ENCODE peak calls at places on chromosomes 1 and 21, in four cellular contexts. S, D, J and M are unnamed samples.

GRCh38 chr1:107821340-107821739 is 143.6 kb downstream of the VAV3 start:
- DNase-seq in D (no peak), J (no peak), S (no peak), M (no peak)

GRCh38 chr21:32994305-32994704 is 31.4 kb upstream of the OLIG2 start:
- DNase-seq in J (no peak), D (no peak), S (no peak), M (no peak)

GRCh38 chr1:182113879-182114626 is 52.5 kb upstream of the ZNF648 start:
- DNase-seq in S (no peak), D (no peak), J (no peak), M (no peak)

GRCh38 chr1:8554956-8555534 is 237.1 kb downstream of the SLC45A1 start:
- DNase-seq in D (no peak), J (no peak), S (no peak), M (no peak)

GRCh38 chr1:3471356-3472087 is 17.1 kb downstream of the ARHGEF16 start:
- DNase-seq in D (peak), S (no peak), J (no peak), M (no peak)

GRCh38 chr1:247368501-247368900 is 36.8 kb upstream of the ZNF496 start:
- DNase-seq in J (no peak), S (no peak), D (no peak), M (no peak)

GRCh38 chr21:38679531-38679930 is 126.2 kb upstream of the ETS2 start:
- DNase-seq in D (no peak), S (no peak), J (no peak), M (no peak)

GRCh38 chr1:203176273-203176672 is 647 bp upstream of the MYBPH start:
- DNase-seq in D (no peak), S (no peak), J (no peak), M (no peak)

GRCh38 chr1:235073968-235074334 is 54.7 kb downstream of the TOMM20 start:
- DNase-seq in D (no peak), S (no peak), J (no peak), M (no peak)

GRCh38 chr1:180849031-180849775 is 63.5 kb upstream of the KIAA1614 start:
- DNase-seq in D (no peak), S (no peak), J (no peak), M (no peak)

GRCh38 chr1:245154429-245155185 is at the start of gene KIF26B:
- DNase-seq in J (no peak), S (no peak), D (peak), M (no peak)

GRCh38 chr21:44986471-44987291 is 46.9 kb downstream of the SLX9 start:
- DNase-seq in D (no peak), S (no peak), J (peak), M (no peak)

GRCh38 chr1:171166361-171166760 is 18.7 kb upstream of the FMO2 start:
- DNase-seq in S (no peak), D (no peak), J (no peak), M (no peak)

GRCh38 chr21:23475518-23476189 is 2131.6 kb downstream of the MRPL39 start:
- DNase-seq in S (no peak), D (no peak), J (no peak), M (no peak)

GRCh38 chr1:234638832-234639799 is 29.1 kb upstream of the IRF2BP2 start:
- DNase-seq in S (no peak), J (no peak), D (no peak), M (no peak)

GRCh38 chr1:229379901-229380300 is 37.1 kb upstream of the CCSAP start:
- DNase-seq in J (no peak), D (no peak), S (no peak), M (no peak)

GRCh38 chr1:3319874-3320245 is 134.6 kb upstream of the ARHGEF16 start:
- DNase-seq in J (no peak), D (peak), S (peak), M (no peak)

GRCh38 chr1:147050654-147051053 is 112.5 kb downstream of the NBPF12 start:
- DNase-seq in J (no peak), D (no peak), S (no peak), M (no peak)

GRCh38 chr21:42189860-42190491 is 29.0 kb upstream of the ABCG1 start:
- DNase-seq in J (no peak), S (no peak), D (no peak), M (no peak)

GRCh38 chr1:206551296-206551984 is 44.1 kb downstream of the RASSF5 start:
- DNase-seq in D (no peak), S (no peak), J (no peak), M (no peak)
- H3K27ac ChIP-seq in D (no peak), S (peak), J (no peak), M (peak)

DNA sequence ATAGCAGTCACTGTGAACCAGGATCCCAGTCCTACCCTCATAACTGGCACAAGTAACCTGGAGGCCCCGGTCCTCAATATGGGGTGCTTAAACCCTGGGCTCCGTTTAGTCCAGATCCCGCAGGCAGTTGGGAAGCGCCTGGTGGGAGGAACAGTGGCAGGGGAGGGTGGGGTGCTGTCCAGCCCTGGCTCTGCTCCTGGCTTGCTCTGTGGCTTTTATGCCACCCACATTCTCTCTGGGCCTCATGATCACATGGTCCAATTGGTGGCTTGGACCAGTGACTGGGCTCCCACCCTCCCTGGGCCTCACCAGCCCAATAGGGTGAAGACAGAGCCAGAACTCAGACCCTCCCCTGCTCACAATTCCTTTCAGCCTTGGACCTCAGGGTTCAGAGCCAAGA is 2.9 kb downstream of the CD164L2 start:
- DNase-seq in D (no peak), J (no peak), S (no peak), M (no peak)
- H3K27ac ChIP-seq in D (no peak), J (no peak), S (no peak), M (no peak)

DNA sequence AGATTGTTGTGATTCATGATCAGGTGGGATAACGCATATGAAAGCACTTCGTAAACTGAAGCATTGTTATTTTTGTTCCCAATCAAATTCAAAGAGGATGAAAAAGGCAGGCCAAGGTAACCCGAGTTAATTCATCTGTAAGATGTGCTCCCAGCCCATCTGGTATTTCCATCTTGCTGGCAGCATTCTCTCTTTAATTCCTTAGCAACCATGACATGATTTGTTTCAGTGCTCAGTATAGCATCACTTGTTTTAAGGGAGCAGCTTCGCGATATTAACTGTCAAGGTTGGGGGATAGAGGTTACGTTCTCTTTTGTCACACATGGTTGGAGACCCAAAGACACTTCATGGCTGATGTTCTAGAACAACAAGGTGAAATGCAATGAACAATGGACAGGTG is 6.4 kb downstream of the TSPAN2 start:
- DNase-seq in J (no peak), D (no peak), S (no peak), M (no peak)
- H3K27ac ChIP-seq in J (peak), D (no peak), S (no peak), M (no peak)

GRCh38 chr21:34576043-34576466 is 38.9 kb downstream of the RCAN1 start:
- DNase-seq in S (no peak), D (no peak), J (no peak), M (no peak)
- H3K27ac ChIP-seq in S (no peak), D (no peak), J (no peak), M (no peak)

GRCh38 chr1:223872308-223872878 is 26.6 kb upstream of the TP53BP2 start:
- DNase-seq in J (no peak), D (no peak), S (no peak), M (no peak)
- H3K27ac ChIP-seq in J (no peak), D (no peak), S (no peak), M (no peak)

GRCh38 chr1:201172336-201172735 is 18.1 kb upstream of the TMEM9 start:
- DNase-seq in D (no peak), S (no peak), J (no peak), M (no peak)

GRCh38 chr1:201173736-201174135 is 16.9 kb upstream of the IGFN1 start:
- DNase-seq in S (no peak), J (no peak), D (no peak), M (no peak)

GRCh38 chr1:201171063-201172036 is 17.1 kb upstream of the TMEM9 start:
- DNase-seq in J (peak), D (no peak), S (no peak), M (peak)

GRCh38 chr1:201170533-201171062 is 16.3 kb upstream of the TMEM9 start:
- DNase-seq in D (peak), S (peak), J (peak), M (peak)

DNA sequence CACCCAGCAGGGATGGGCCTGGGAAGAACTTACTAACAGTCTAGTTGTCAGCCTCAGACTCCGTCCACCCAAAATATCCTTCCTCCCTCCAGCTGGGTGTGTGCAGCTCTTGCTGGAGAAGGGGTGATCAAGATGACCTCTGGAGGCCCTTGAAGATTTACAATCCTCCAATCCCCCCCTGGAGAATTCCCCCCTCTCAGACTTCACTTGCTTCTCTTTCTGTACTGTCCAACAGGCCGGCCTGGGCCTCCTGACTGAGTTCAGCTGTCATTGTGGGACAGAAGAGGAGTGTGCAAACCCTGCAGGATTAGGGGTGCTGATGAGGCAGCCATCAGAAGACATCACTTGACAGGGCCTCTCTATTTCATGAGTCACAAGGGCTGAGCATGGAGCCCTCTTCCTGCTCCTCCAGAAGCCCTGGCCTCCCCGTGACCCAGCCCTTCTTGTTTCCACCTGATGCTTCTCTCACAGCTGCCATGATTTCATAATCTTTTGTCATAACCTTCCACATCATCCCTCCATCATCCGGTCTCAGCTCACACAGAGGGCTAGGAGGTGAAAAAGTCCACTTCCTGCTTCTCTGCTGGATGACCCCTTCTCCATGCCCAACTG is 17.5 kb upstream of the IGFN1 start:
- DNase-seq in D (no peak), J (no peak), S (no peak), M (no peak)
- H3K27ac ChIP-seq in D (no peak), J (no peak), S (no peak), M (no peak)